ENCODE peak calls at places on chromosome 14, in six cellular contexts. X is neuronal stem cell; E is ovary; J is CD8-positive, alpha-beta T cell; Q is spleen; H is HCT116. V is an unnamed sample.
A peak's percentile ranks its signal among the peaks of the same experiment; 100 is the strongest.

GRCh38 chr14:89293349-89293916 is 123.6 kb downstream of the FOXN3 start:
- DNase-seq in X (no peak), Q (no peak), H (no peak), E (no peak), J (no peak), V (no peak)

GRCh38 chr14:61611880-61612630 is 83.3 kb upstream of the HIF1A start:
- DNase-seq in H (no peak), J (no peak), Q (no peak), X (no peak), E (no peak), V (no peak)

GRCh38 chr14:95136631-95137030 is 20.7 kb downstream of the DICER1 start:
- DNase-seq in J (no peak), E (no peak), H (no peak), X (no peak), Q (no peak), V (no peak)

GRCh38 chr14:86532219-86532618 is 1002.3 kb downstream of the FLRT2 start:
- DNase-seq in X (no peak), H (no peak), J (no peak), Q (no peak), E (no peak), V (no peak)

GRCh38 chr14:77376380-77376770 is 519 bp downstream of the TMED8 start:
- DNase-seq in H (no peak), X (peak; percentile 14), Q (peak; percentile 88), E (peak; percentile 23), J (peak; percentile 25), V (no peak)

GRCh38 chr14:68795602-68796417 is 2.9 kb upstream of the ZFP36L1 start:
- DNase-seq in X (no peak), Q (peak; percentile 97), H (no peak), J (peak; percentile 82), E (peak; percentile 87), V (peak; percentile 70)

GRCh38 chr14:36091096-36091495 is 85.4 kb downstream of the PTCSC3 start:
- DNase-seq in E (no peak), H (peak; percentile 19), J (no peak), Q (no peak), X (no peak), V (peak; percentile 98)

GRCh38 chr14:102377696-102378095 is 15.0 kb downstream of the TECPR2 start:
- DNase-seq in H (no peak), J (no peak), Q (no peak), X (no peak), E (no peak), V (no peak)

GRCh38 chr14:64303471-64303917 is 9.3 kb upstream of the ESR2 start:
- DNase-seq in X (peak; percentile 61), J (no peak), E (no peak), H (peak; percentile 74), Q (no peak), V (peak; percentile 63)

GRCh38 chr14:20680843-20681347 is 3.5 kb upstream of the RNASE4 start:
- DNase-seq in X (no peak), E (no peak), J (no peak), H (no peak), Q (no peak), V (no peak)

GRCh38 chr14:82420874-82421273 is 887.2 kb upstream of the SEL1L start:
- DNase-seq in H (no peak), J (no peak), E (no peak), X (no peak), Q (no peak), V (no peak)
- H3K9me3 ChIP-seq in H (peaks cover 7% of the 10 kb centered on the region), J (no peaks in the 10 kb centered on the region), E (peaks cover 6% of the 10 kb centered on the region), X (no peaks in the 10 kb centered on the region), Q (peaks cover 51% of the 10 kb centered on the region), V (peaks cover 98% of the 10 kb centered on the region)

GRCh38 chr14:104516906-104517305 is 62.7 kb upstream of the C14orf180 start:
- DNase-seq in X (no peak), E (no peak), H (no peak), J (no peak), Q (no peak), V (no peak)
- H3K9me3 ChIP-seq in X (no peaks in the 10 kb centered on the region), E (no peaks in the 10 kb centered on the region), H (no peaks in the 10 kb centered on the region), J (no peaks in the 10 kb centered on the region), Q (peaks cover 15% of the 10 kb centered on the region), V (no peaks in the 10 kb centered on the region)

GRCh38 chr14:28949503-28949902 is 182.9 kb downstream of the FOXG1 start:
- DNase-seq in H (no peak), Q (no peak), J (no peak), E (no peak), X (no peak), V (no peak)
- H3K9me3 ChIP-seq in H (no peaks in the 10 kb centered on the region), Q (peaks cover 4% of the 10 kb centered on the region), J (no peaks in the 10 kb centered on the region), E (no peaks in the 10 kb centered on the region), X (no peaks in the 10 kb centered on the region), V (peaks cover 96% of the 10 kb centered on the region)

DNA sequence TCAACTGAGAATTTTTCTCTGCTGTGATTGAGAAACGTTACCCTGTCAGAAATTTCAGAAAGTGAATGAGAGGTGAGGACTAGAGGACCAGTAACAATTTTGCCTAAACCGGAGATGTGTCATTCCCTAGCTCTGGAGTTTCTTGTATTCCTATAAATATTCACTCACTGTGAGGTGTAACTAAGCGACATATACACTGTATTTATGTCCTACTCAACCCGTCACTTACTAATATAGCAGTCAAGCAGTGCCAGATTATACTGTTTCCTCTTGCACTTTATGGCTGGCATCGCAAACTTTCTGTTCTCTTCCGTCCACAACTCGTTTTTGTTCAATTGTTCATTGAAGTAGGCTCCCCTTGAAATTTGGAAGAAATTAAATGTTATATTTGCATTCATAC is 192.9 kb downstream of the NOVA1 start:
- DNase-seq in E (no peak), X (no peak), H (no peak), J (no peak), Q (no peak), V (no peak)
- H3K9me3 ChIP-seq in E (no peaks in the 10 kb centered on the region), X (no peaks in the 10 kb centered on the region), H (peaks cover 12% of the 10 kb centered on the region), J (no peaks in the 10 kb centered on the region), Q (peaks cover 5% of the 10 kb centered on the region), V (peaks cover 94% of the 10 kb centered on the region)

DNA sequence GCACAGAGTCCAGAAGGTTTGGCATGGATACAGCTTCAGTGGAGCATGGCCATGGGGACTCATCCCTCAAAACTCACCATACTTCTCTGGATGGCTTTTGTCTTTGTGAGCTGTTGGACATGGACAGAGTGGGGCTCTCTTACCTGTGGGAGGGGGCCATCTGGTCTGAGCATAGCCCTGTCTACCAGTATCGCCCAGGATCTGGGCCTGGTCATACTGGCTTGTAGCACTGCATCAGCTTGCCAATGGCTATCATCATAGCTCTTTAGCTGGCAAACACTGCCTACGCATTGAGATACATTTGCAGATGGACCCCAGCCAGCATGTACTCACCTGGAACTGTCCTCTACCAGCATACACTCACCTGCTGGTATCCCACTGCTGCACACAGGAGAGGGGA is 975.2 kb upstream of the NOVA1 start:
- DNase-seq in X (no peak), Q (no peak), H (no peak), E (no peak), J (no peak), V (no peak)
- H3K9me3 ChIP-seq in X (no peaks in the 10 kb centered on the region), Q (peaks cover 27% of the 10 kb centered on the region), H (peaks cover 12% of the 10 kb centered on the region), E (no peaks in the 10 kb centered on the region), J (no peaks in the 10 kb centered on the region), V (peaks cover 90% of the 10 kb centered on the region)

GRCh38 chr14:23629204-23629603 is 7.0 kb upstream of the DHRS2 start:
- DNase-seq in Q (no peak), H (no peak), E (no peak), J (no peak), X (no peak), V (peak; percentile 68)

GRCh38 chr14:23627961-23628360 is 8.2 kb upstream of the DHRS2 start:
- DNase-seq in X (no peak), H (no peak), J (no peak), E (no peak), Q (no peak), V (no peak)

GRCh38 chr14:23624830-23625404 is 11.2 kb upstream of the DHRS2 start:
- DNase-seq in J (no peak), X (peak; percentile 4), E (no peak), H (peak; percentile 10), Q (no peak), V (no peak)

GRCh38 chr14:23629831-23630396 is 6.2 kb upstream of the DHRS2 start:
- DNase-seq in X (no peak), E (no peak), H (no peak), J (no peak), Q (no peak), V (no peak)

GRCh38 chr14:23626946-23627345 is 9.2 kb upstream of the DHRS2 start:
- DNase-seq in J (no peak), E (no peak), H (no peak), Q (no peak), X (no peak), V (no peak)
- H3K9me3 ChIP-seq in J (no peaks in the 10 kb centered on the region), E (no peaks in the 10 kb centered on the region), H (peaks cover 12% of the 10 kb centered on the region), Q (peaks cover 20% of the 10 kb centered on the region), X (peaks cover 20% of the 10 kb centered on the region), V (peaks cover 33% of the 10 kb centered on the region)

DNA sequence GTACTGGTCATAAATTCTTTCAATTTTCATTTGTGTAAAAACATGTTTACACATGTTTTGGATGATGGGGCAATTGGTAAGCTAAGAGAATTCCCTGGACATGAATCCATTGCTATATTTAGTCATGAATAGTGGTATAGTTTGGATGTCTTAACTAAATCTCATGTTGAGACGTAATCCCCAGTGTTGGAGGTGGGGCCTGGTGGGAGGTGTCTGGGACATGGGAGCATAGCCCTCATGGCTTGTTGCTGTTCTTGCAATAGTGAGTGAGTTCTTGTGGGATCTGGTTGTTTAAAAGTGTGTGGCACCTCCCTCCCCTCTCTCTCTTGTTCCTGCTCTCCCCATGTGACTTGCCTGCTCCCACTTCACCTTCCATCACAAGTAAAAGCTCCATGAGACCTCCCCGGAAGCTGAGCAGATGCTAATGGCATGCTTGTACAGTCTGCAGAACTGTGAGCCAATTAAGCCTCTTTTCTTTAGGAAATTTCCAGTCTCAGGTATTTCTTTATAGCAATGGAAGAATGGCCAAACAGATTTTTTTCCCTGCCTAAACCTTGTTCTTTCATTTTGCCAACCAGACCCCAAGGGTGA is 33.6 kb downstream of the CTSG start:
- DNase-seq in Q (no peak), J (no peak), X (no peak), H (no peak), E (no peak), V (no peak)
- H3K9me3 ChIP-seq in Q (peaks cover 28% of the 10 kb centered on the region), J (no peaks in the 10 kb centered on the region), X (no peaks in the 10 kb centered on the region), H (no peaks in the 10 kb centered on the region), E (no peaks in the 10 kb centered on the region), V (peaks cover 7% of the 10 kb centered on the region)

V was measured in HepG2.